ENCODE peak calls at places on chromosomes 11 and 22, in four cellular contexts. D is SK-N-SH, P is K562, R is IMR-90. U is an unnamed sample.

GRCh38 chr11:130775306-130776043 is 140.8 kb downstream of the SNX19 start:
- DNase-seq in D (no peak), P (no peak), R (peak), U (peak)

GRCh38 chr22:41805639-41806038 is 5.2 kb downstream of the CCDC134 start:
- DNase-seq in D (no peak), P (no peak), R (no peak), U (no peak)

GRCh38 chr11:130246719-130247118 is 68.0 kb downstream of the ZBTB44 start:
- DNase-seq in D (no peak), P (no peak), R (peak), U (no peak)

GRCh38 chr22:34760276-34761008 is 305.5 kb upstream of the ISX start:
- DNase-seq in D (no peak), P (no peak), R (no peak), U (no peak)

GRCh38 chr11:17375547-17375946 is 12.9 kb downstream of the KCNJ11 start:
- DNase-seq in D (no peak), P (no peak), R (no peak), U (no peak)

GRCh38 chr11:67482275-67482735 is 521 bp upstream of the AIP start:
- DNase-seq in D (no peak), P (no peak), R (no peak), U (no peak)

GRCh38 chr22:49052023-49052538 is 775.6 kb downstream of the BRD1 start:
- DNase-seq in D (no peak), P (peak), R (no peak), U (no peak)

GRCh38 chr11:78399136-78399535 is 18.5 kb downstream of the GAB2 start:
- DNase-seq in D (no peak), P (no peak), R (no peak), U (no peak)

GRCh38 chr22:21701384-21701971 is 34.1 kb downstream of the YPEL1 start:
- DNase-seq in D (no peak), P (no peak), R (no peak), U (no peak)

GRCh38 chr11:60785806-60786361 is 751 bp downstream of the MS4A10 start:
- DNase-seq in D (no peak), P (no peak), R (peak), U (no peak)

GRCh38 chr11:47524200-47524874 is 28.6 kb downstream of the CELF1 start:
- DNase-seq in D (peak), P (no peak), R (no peak), U (no peak)

GRCh38 chr22:49960967-49961600 is 512 bp downstream of the PIM3 start:
- DNase-seq in D (peak), P (peak), R (no peak), U (no peak)

GRCh38 chr11:3644817-3645235 is at the start of gene ART1:
- DNase-seq in D (no peak), P (peak), R (no peak), U (peak)

GRCh38 chr11:20559523-20560300 is 39.7 kb upstream of the SLC6A5 start:
- DNase-seq in D (no peak), P (no peak), R (no peak), U (no peak)

GRCh38 chr22:20455709-20456063 is 18.1 kb upstream of the SCARF2 start:
- DNase-seq in D (no peak), P (no peak), R (peak), U (no peak)

GRCh38 chr11:120917536-120918239 is 106.2 kb upstream of the TBCEL start:
- DNase-seq in D (no peak), P (no peak), R (no peak), U (no peak)

GRCh38 chr22:42807185-42807584 is 49.9 kb downstream of the ARFGAP3 start:
- DNase-seq in D (no peak), P (no peak), R (no peak), U (no peak)

GRCh38 chr11:120547871-120548681 is 36.5 kb downstream of the GRIK4 start:
- DNase-seq in D (peak), P (no peak), R (peak), U (peak)

GRCh38 chr11:112537846-112538330 is 277.2 kb upstream of the PLET1 start:
- DNase-seq in D (no peak), P (no peak), R (no peak), U (no peak)

GRCh38 chr11:128759597-128759996 is 65.7 kb downstream of the FLI1 start:
- DNase-seq in D (no peak), P (no peak), R (peak), U (no peak)

GRCh38 chr11:46369458-46370152 is 11.9 kb upstream of the MDK start:
- DNase-seq in D (peak), P (peak), R (peak), U (peak)

GRCh38 chr11:103619938-103620337 is 416.5 kb upstream of the DDI1 start:
- DNase-seq in D (no peak), P (no peak), R (no peak), U (peak)

GRCh38 chr11:15500643-15501042 is 385.9 kb downstream of the INSC start:
- DNase-seq in D (no peak), P (no peak), R (no peak), U (no peak)

GRCh38 chr11:8794677-8795103 is 112.1 kb downstream of the RPL27A start:
- DNase-seq in D (no peak), P (no peak), R (no peak), U (no peak)

GRCh38 chr11:71200172-71200716 is 52.1 kb downstream of the SHANK2 start:
- DNase-seq in D (no peak), P (no peak), R (no peak), U (no peak)

GRCh38 chr11:82831364-82831763 is 68.9 kb downstream of the PRCP start:
- DNase-seq in D (no peak), P (no peak), R (no peak), U (no peak)

GRCh38 chr22:28408702-28409101 is 270.9 kb downstream of the TTC28 start:
- DNase-seq in D (no peak), P (no peak), R (peak), U (no peak)

GRCh38 chr22:20260071-20260722 is 7.9 kb downstream of the RTN4R start:
- DNase-seq in D (no peak), P (peak), R (no peak), U (no peak)

GRCh38 chr11:45158891-45159605 is 12.6 kb downstream of the PRDM11 start:
- DNase-seq in D (no peak), P (no peak), R (no peak), U (no peak)

GRCh38 chr11:122242731-122243130 is 126.7 kb upstream of the BLID start:
- DNase-seq in D (no peak), P (no peak), R (no peak), U (no peak)

GRCh38 chr22:20177217-20177911 is 26.5 kb upstream of the CCDC188 start:
- DNase-seq in D (no peak), P (no peak), R (no peak), U (no peak)

GRCh38 chr11:67082071-67082791 is 25.6 kb downstream of the RHOD start:
- DNase-seq in D (peak), P (peak), R (no peak), U (no peak)

GRCh38 chr11:130834886-130835285 is 81.4 kb downstream of the SNX19 start:
- DNase-seq in D (no peak), P (no peak), R (no peak), U (no peak)

GRCh38 chr22:47619631-47620030 is 857.2 kb downstream of the TBC1D22A start:
- DNase-seq in D (no peak), P (no peak), R (no peak), U (no peak)

GRCh38 chr22:20316844-20317401 is 2.9 kb downstream of the DGCR6L start:
- DNase-seq in D (no peak), P (no peak), R (no peak), U (no peak)

GRCh38 chr22:19823191-19823590 is 31.5 kb downstream of the GNB1L start:
- DNase-seq in D (peak), P (no peak), R (no peak), U (no peak)

GRCh38 chr11:85953491-85954143 is 98.4 kb downstream of the CCDC83 start:
- DNase-seq in D (no peak), P (peak), R (peak), U (no peak)

GRCh38 chr11:12773591-12773990 is 99.4 kb downstream of the TEAD1 start:
- DNase-seq in D (no peak), P (no peak), R (no peak), U (no peak)

GRCh38 chr22:32775957-32776356 is 25.5 kb upstream of the TIMP3 start:
- DNase-seq in D (peak), P (no peak), R (no peak), U (peak)
- TF ChIP-seq CTCF in D (peak), P (peak), R (peak), U (peak)

GRCh38 chr11:36373040-36374010 is 77.2 kb downstream of the PRR5L start:
- DNase-seq in D (no peak), P (no peak), R (no peak), U (peak)
- TF ChIP-seq SMC3 in D (no peak), P (no peak), R (no peak), U (no peak)

GRCh38 chr22:38202437-38203089 is 769 bp downstream of the MAFF start:
- DNase-seq in D (peak), P (peak), R (peak), U (no peak)

GRCh38 chr22:38199826-38200559 is 1.8 kb upstream of the MAFF start:
- DNase-seq in D (no peak), P (no peak), R (no peak), U (no peak)

GRCh38 chr22:38203090-38203810 is 1.5 kb downstream of the MAFF start:
- DNase-seq in D (peak), P (no peak), R (peak), U (no peak)

GRCh38 chr22:38201718-38202436 is at the start of gene MAFF:
- DNase-seq in D (peak), P (peak), R (peak), U (peak)

GRCh38 chr22:38201371-38201717 is 450 bp upstream of the MAFF start:
- DNase-seq in D (no peak), P (no peak), R (no peak), U (no peak)
- TF ChIP-seq CTCF in D (no peak), P (no peak), R (no peak), U (no peak)

GRCh38 chr11:27783701-27784355 is 83.6 kb upstream of the BDNF start:
- DNase-seq in D (no peak), P (no peak), R (no peak), U (no peak)
- TF ChIP-seq SMC3 in D (no peak), P (no peak), R (no peak), U (no peak)

DNA sequence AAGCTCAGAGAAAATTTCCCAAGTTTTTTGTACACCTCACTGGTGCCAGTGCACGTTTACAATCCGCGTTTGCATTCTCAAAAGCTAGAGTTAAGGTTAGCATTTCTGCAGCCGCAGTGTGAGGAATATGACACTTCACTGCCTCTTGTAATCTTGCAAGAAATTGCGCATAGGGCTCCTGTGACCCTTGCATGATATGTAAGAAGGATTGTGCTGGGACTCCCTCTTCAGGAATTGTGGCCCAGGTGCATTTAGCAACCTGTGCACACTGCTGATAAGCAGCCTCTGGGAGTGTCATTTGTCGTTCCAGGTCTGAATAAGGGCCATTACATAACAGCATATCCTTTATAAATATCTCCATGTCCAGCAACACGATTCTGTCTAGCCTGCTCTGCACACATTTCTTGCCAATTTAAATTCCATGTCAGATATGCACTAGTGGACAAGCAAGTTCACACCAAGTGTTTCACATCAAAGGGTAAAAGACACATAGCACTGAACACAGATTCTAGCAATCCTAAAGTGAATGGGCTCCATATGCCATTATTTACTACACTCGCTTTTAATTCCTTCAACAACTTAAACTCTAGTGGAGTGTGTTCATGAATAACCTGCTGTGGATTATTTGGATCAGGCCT is 69.2 kb upstream of the INCENP start:
- DNase-seq in D (no peak), P (no peak), R (peak), U (peak)
- TF ChIP-seq CTCF in D (peak), P (peak), R (peak), U (peak)

GRCh38 chr11:73159297-73159696 is 17.2 kb upstream of the FCHSD2 start:
- DNase-seq in D (no peak), P (no peak), R (no peak), U (no peak)

GRCh38 chr11:73156686-73157085 is 14.6 kb upstream of the FCHSD2 start:
- DNase-seq in D (no peak), P (no peak), R (no peak), U (no peak)

GRCh38 chr11:73159981-73160777 is 18.1 kb upstream of the FCHSD2 start:
- DNase-seq in D (no peak), P (no peak), R (no peak), U (no peak)

GRCh38 chr11:73157141-73158010 is 15.3 kb upstream of the FCHSD2 start:
- DNase-seq in D (peak), P (no peak), R (peak), U (no peak)

GRCh38 chr11:73158356-73159051 is 16.4 kb upstream of the FCHSD2 start:
- DNase-seq in D (peak), P (no peak), R (peak), U (no peak)
- TF ChIP-seq SMC3 in D (no peak), P (no peak), R (no peak), U (no peak)

DNA sequence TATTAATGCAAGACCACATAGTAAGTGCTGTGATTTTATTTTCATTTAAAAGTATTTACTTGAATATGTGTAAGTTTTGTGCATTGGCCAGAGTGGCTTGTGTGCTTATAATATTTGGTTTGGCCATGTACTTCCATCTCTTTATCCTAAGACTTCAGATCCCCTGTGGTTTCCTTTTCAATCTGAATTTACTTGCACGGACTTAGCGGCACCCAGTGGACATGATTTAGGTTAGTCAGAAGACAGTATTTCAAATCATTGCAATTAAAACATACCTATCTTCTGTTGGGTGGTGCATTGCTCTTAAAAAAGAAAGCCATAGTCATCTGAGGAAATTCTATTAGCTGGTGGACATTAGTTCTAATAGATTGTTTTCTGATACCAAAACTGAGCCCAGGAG is 30.7 kb downstream of the PIWIL4 start:
- DNase-seq in D (no peak), P (no peak), R (peak), U (no peak)
- TF ChIP-seq CTCF in D (peak), P (peak), R (no peak), U (peak)

DNA sequence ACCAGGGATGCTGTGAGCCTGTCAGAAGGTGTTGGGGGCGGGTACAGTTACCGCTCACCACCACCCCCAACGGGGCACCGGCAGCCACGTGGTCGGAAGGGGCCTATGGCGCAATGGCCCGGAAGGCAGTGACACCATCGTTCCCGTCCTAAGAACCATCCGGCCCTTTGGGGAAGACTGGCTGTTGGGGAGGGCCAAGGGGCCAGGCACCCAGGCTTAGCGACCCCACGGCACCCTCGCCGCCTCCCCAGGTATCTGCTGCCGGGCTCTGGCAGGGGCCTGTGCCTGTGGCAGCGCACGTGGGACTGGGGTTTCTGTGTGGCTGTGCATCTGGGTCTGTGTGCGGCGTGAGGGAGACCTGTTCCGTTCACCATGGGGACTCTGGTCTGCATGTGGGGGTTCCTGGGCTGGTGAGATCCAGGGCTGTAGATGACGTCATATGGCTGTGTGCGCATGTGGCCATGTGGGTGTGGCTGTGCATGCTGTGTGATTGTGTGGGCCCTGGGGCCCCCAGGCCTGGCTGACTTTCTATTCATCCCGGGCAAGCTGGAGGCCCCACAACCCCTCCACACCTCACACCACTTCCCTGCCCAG is 703 bp downstream of the OSM start:
- DNase-seq in D (no peak), P (peak), R (no peak), U (no peak)
- TF ChIP-seq SMC3 in D (no peak), P (no peak), R (no peak), U (no peak)

DNA sequence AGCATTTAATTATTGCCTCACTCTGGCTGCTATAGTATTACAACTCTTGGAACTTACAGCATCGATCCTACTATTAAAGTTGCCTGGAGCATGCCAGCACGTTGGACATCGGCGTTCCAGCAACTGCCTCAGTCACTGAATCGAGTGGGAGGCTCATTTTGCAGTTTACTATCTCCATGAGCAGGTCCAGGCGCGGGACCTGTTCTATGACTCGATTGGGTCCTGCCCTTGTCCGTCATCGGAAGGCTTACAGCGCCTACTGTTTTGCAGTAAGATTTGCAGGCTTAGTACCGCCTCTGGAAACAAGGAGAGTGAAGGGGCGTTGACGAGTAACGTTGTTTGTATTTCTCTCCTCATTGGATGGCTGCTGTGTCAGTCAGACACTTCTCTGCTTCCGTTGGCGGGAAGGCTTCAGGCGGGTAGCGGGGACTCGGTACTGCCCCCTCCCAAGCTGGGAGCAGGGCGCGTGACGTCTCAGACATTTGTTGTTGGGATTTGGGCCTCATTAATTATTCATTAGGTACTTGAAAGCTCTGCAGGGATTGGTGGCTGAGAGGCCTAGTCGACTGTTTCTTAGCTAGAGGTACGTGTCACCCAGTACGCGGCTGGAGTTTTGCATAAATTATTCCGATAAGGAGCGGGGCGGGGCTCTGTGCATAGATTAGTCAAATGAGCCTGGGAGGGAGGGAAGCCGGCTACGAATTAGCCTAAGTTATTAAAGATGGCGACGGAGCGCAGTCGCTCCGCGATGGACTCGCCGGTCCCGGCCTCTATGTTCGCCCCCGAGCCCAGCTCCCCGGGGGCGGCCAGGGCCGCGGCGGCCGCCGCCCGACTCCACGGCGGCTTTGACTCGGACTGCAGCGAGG is at the start of gene GTPBP1:
- DNase-seq in D (peak), P (peak), R (peak), U (peak)
- TF ChIP-seq CTCF in D (no peak), P (no peak), R (peak), U (no peak)

U was measured in A549.